ENCODE peak calls at places on chromosomes 3 and 15, in eight cellular contexts. One of them, this sample, is unnamed.

GRCh38 chr3:119619094-119619493 is 21.4 kb downstream of the PLA1A start:
- DNase-seq in transverse colon: no peak
- DNase-seq in cardiac muscle cell: no peak
- DNase-seq in GM23338: no peak
- DNase-seq in HCT116: no peak
- DNase-seq in AG04450: no peak
- DNase-seq in body of pancreas: no peak
- DNase-seq in pancreas: no peak
- DNase-seq in this sample: no peak

GRCh38 chr3:24508423-24508839 is 13.8 kb upstream of the THRB start:
- DNase-seq in transverse colon: no peak
- DNase-seq in cardiac muscle cell: peak; percentile 64
- DNase-seq in GM23338: no peak
- DNase-seq in HCT116: no peak
- DNase-seq in AG04450: no peak
- DNase-seq in body of pancreas: no peak
- DNase-seq in pancreas: no peak
- DNase-seq in this sample: no peak

GRCh38 chr3:120177907-120178306 is 83.7 kb upstream of the GSK3B start:
- DNase-seq in transverse colon: no peak
- DNase-seq in cardiac muscle cell: peak; percentile 18
- DNase-seq in GM23338: peak; percentile 56
- DNase-seq in HCT116: no peak
- DNase-seq in AG04450: no peak
- DNase-seq in body of pancreas: no peak
- DNase-seq in pancreas: no peak
- DNase-seq in this sample: no peak

GRCh38 chr3:44415421-44415820 is 62.0 kb downstream of the ZNF445 start:
- DNase-seq in transverse colon: no peak
- DNase-seq in cardiac muscle cell: no peak
- DNase-seq in GM23338: no peak
- DNase-seq in HCT116: no peak
- DNase-seq in AG04450: no peak
- DNase-seq in body of pancreas: no peak
- DNase-seq in pancreas: no peak
- DNase-seq in this sample: no peak

GRCh38 chr3:190003730-190004129 is 117.0 kb downstream of the P3H2 start:
- DNase-seq in transverse colon: no peak
- DNase-seq in cardiac muscle cell: peak; percentile 61
- DNase-seq in GM23338: no peak
- DNase-seq in HCT116: peak; percentile 22
- DNase-seq in AG04450: peak; percentile 13
- DNase-seq in body of pancreas: peak; percentile 6
- DNase-seq in pancreas: no peak
- DNase-seq in this sample: no peak

GRCh38 chr3:132788299-132788698 is 66.1 kb upstream of the NPHP3 start:
- DNase-seq in transverse colon: no peak
- DNase-seq in cardiac muscle cell: peak; percentile 93
- DNase-seq in GM23338: no peak
- DNase-seq in HCT116: peak; percentile 8
- DNase-seq in AG04450: peak; percentile 21
- DNase-seq in body of pancreas: peak; percentile 17
- DNase-seq in pancreas: no peak
- DNase-seq in this sample: no peak

GRCh38 chr3:188083011-188083410 is 70.9 kb upstream of the LPP start:
- DNase-seq in transverse colon: no peak
- DNase-seq in cardiac muscle cell: no peak
- DNase-seq in GM23338: no peak
- DNase-seq in HCT116: no peak
- DNase-seq in AG04450: no peak
- DNase-seq in body of pancreas: no peak
- DNase-seq in pancreas: no peak
- DNase-seq in this sample: no peak

GRCh38 chr3:57696861-57697321 is 4.0 kb upstream of the DENND6A start:
- DNase-seq in transverse colon: no peak
- DNase-seq in cardiac muscle cell: no peak
- DNase-seq in GM23338: no peak
- DNase-seq in HCT116: no peak
- DNase-seq in AG04450: no peak
- DNase-seq in body of pancreas: peak; percentile 80
- DNase-seq in pancreas: no peak
- DNase-seq in this sample: no peak

GRCh38 chr3:66338927-66339326 is 118.1 kb downstream of the SLC25A26 start:
- DNase-seq in transverse colon: no peak
- DNase-seq in cardiac muscle cell: peak; percentile 5
- DNase-seq in GM23338: no peak
- DNase-seq in HCT116: no peak
- DNase-seq in AG04450: no peak
- DNase-seq in body of pancreas: no peak
- DNase-seq in pancreas: no peak
- DNase-seq in this sample: no peak

GRCh38 chr3:159482241-159483031 is 506.2 kb upstream of the IL12A start:
- DNase-seq in transverse colon: no peak
- DNase-seq in cardiac muscle cell: no peak
- DNase-seq in GM23338: peak; percentile 18
- DNase-seq in HCT116: no peak
- DNase-seq in AG04450: no peak
- DNase-seq in body of pancreas: no peak
- DNase-seq in pancreas: no peak
- DNase-seq in this sample: no peak

GRCh38 chr3:79769234-79769633 is 1.4 kb upstream of the ROBO1 start:
- DNase-seq in transverse colon: no peak
- DNase-seq in cardiac muscle cell: no peak
- DNase-seq in GM23338: peak; percentile 79
- DNase-seq in HCT116: no peak
- DNase-seq in AG04450: no peak
- DNase-seq in body of pancreas: no peak
- DNase-seq in pancreas: no peak
- DNase-seq in this sample: no peak

GRCh38 chr3:177186306-177186705 is 11.0 kb downstream of the TBL1XR1 start:
- DNase-seq in transverse colon: no peak
- DNase-seq in cardiac muscle cell: no peak
- DNase-seq in GM23338: no peak
- DNase-seq in HCT116: no peak
- DNase-seq in AG04450: no peak
- DNase-seq in body of pancreas: no peak
- DNase-seq in pancreas: no peak
- DNase-seq in this sample: no peak

GRCh38 chr15:48366574-48367312 is 35.5 kb downstream of the DUT start:
- DNase-seq in transverse colon: no peak
- DNase-seq in cardiac muscle cell: peak; percentile 51
- DNase-seq in GM23338: no peak
- DNase-seq in HCT116: no peak
- DNase-seq in AG04450: no peak
- DNase-seq in body of pancreas: no peak
- DNase-seq in pancreas: no peak
- DNase-seq in this sample: no peak

GRCh38 chr3:129975332-129976090 is 991 bp downstream of the TRH start:
- DNase-seq in transverse colon: peak; percentile 10
- DNase-seq in cardiac muscle cell: no peak
- DNase-seq in GM23338: peak; percentile 74
- DNase-seq in HCT116: no peak
- DNase-seq in AG04450: no peak
- DNase-seq in body of pancreas: peak; percentile 16
- DNase-seq in pancreas: no peak
- DNase-seq in this sample: peak; percentile 23

GRCh38 chr3:99232696-99233095 is 331.2 kb upstream of the DCBLD2 start:
- DNase-seq in transverse colon: no peak
- DNase-seq in cardiac muscle cell: no peak
- DNase-seq in GM23338: no peak
- DNase-seq in HCT116: no peak
- DNase-seq in AG04450: no peak
- DNase-seq in body of pancreas: no peak
- DNase-seq in pancreas: no peak
- DNase-seq in this sample: no peak

GRCh38 chr15:75947117-75947516 is 43.4 kb downstream of the FBXO22 start:
- DNase-seq in transverse colon: no peak
- DNase-seq in cardiac muscle cell: peak; percentile 45
- DNase-seq in GM23338: no peak
- DNase-seq in HCT116: no peak
- DNase-seq in AG04450: peak; percentile 26
- DNase-seq in body of pancreas: no peak
- DNase-seq in pancreas: no peak
- DNase-seq in this sample: no peak

GRCh38 chr15:78077053-78077859 is at the start of gene TBC1D2B:
- DNase-seq in transverse colon: peak; percentile 76
- DNase-seq in cardiac muscle cell: peak; percentile 65
- DNase-seq in GM23338: peak; percentile 81
- DNase-seq in HCT116: no peak
- DNase-seq in AG04450: no peak
- DNase-seq in body of pancreas: peak; percentile 64
- DNase-seq in pancreas: peak; percentile 71
- DNase-seq in this sample: peak; percentile 72

GRCh38 chr3:13424111-13424844 is 4.2 kb upstream of the NUP210 start:
- DNase-seq in transverse colon: no peak
- DNase-seq in cardiac muscle cell: no peak
- DNase-seq in GM23338: no peak
- DNase-seq in HCT116: no peak
- DNase-seq in AG04450: no peak
- DNase-seq in body of pancreas: no peak
- DNase-seq in pancreas: no peak
- DNase-seq in this sample: no peak

GRCh38 chr3:16824085-16824696 is 60.6 kb upstream of the PLCL2 start:
- DNase-seq in transverse colon: no peak
- DNase-seq in cardiac muscle cell: no peak
- DNase-seq in GM23338: no peak
- DNase-seq in HCT116: no peak
- DNase-seq in AG04450: no peak
- DNase-seq in body of pancreas: no peak
- DNase-seq in pancreas: no peak
- DNase-seq in this sample: no peak

GRCh38 chr15:31508656-31509055 is 182.0 kb downstream of the KLF13 start:
- DNase-seq in transverse colon: no peak
- DNase-seq in cardiac muscle cell: no peak
- DNase-seq in GM23338: no peak
- DNase-seq in HCT116: no peak
- DNase-seq in AG04450: no peak
- DNase-seq in body of pancreas: no peak
- DNase-seq in pancreas: no peak
- DNase-seq in this sample: no peak

GRCh38 chr15:68384451-68385239 is 47.3 kb downstream of the ITGA11 start:
- DNase-seq in transverse colon: no peak
- DNase-seq in cardiac muscle cell: peak; percentile 94
- DNase-seq in GM23338: no peak
- DNase-seq in HCT116: no peak
- DNase-seq in AG04450: peak; percentile 55
- DNase-seq in body of pancreas: peak; percentile 14
- DNase-seq in pancreas: no peak
- DNase-seq in this sample: no peak

GRCh38 chr15:51499379-51499976 is 123.1 kb downstream of the DMXL2 start:
- DNase-seq in transverse colon: no peak
- DNase-seq in cardiac muscle cell: peak; percentile 67
- DNase-seq in GM23338: peak; percentile 79
- DNase-seq in HCT116: peak; percentile 50
- DNase-seq in AG04450: peak; percentile 15
- DNase-seq in body of pancreas: no peak
- DNase-seq in pancreas: no peak
- DNase-seq in this sample: no peak

GRCh38 chr15:91224750-91225380 is 124.8 kb downstream of the SV2B start:
- DNase-seq in transverse colon: no peak
- DNase-seq in cardiac muscle cell: peak; percentile 51
- DNase-seq in GM23338: peak; percentile 83
- DNase-seq in HCT116: peak; percentile 47
- DNase-seq in AG04450: no peak
- DNase-seq in body of pancreas: peak; percentile 47
- DNase-seq in pancreas: no peak
- DNase-seq in this sample: no peak

GRCh38 chr3:24388159-24388558 is 106.5 kb downstream of the THRB start:
- DNase-seq in transverse colon: no peak
- DNase-seq in cardiac muscle cell: no peak
- DNase-seq in GM23338: no peak
- DNase-seq in HCT116: no peak
- DNase-seq in AG04450: no peak
- DNase-seq in body of pancreas: no peak
- DNase-seq in pancreas: no peak
- DNase-seq in this sample: no peak

GRCh38 chr3:69283496-69283895 is 102.4 kb downstream of the FRMD4B start:
- DNase-seq in transverse colon: no peak
- DNase-seq in cardiac muscle cell: no peak
- DNase-seq in GM23338: no peak
- DNase-seq in HCT116: no peak
- DNase-seq in AG04450: no peak
- DNase-seq in body of pancreas: no peak
- DNase-seq in pancreas: no peak
- DNase-seq in this sample: no peak
- H3K4me3 ChIP-seq in transverse colon: no peak overlapping the region
- H3K4me3 ChIP-seq in cardiac muscle cell: no peak overlapping the region
- H3K4me3 ChIP-seq in GM23338: no peak overlapping the region
- H3K4me3 ChIP-seq in HCT116: no peak overlapping the region
- H3K4me3 ChIP-seq in AG04450: no peak overlapping the region
- H3K4me3 ChIP-seq in body of pancreas: no peak overlapping the region
- H3K4me3 ChIP-seq in pancreas: no peak overlapping the region
- H3K4me3 ChIP-seq in this sample: no peak overlapping the region

DNA sequence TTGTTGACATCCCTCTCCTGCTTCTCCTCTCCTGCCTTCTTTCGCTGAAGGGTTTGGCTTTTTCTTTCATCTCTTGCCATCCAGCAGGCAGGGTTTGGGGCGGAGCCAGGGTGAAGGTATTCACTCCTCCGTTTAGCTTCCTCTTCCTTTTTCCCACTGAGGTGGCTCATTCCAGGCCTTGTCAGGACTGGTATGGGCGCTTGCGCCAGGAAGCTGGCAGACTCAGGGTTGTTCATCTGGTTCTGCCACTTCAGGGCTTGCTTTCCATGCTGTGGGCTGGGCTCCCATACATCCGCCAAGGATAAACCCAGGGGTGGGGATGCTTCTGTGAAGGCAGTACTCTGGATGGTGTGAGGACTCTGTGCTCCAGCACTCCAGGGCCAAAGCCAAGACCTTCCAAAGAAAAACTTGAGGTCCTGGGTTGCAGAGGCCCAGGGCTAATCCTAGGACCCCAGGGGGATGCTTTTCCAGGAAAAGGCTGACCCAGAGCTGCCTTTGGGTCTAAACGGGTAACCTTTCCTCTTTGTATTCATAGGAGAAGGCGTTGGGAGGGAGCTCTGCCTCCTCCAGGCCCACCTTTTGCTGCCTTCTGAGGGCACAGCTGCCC is 7.7 kb upstream of the AMOTL2 start:
- DNase-seq in transverse colon: peak; percentile 88
- DNase-seq in cardiac muscle cell: no peak
- DNase-seq in GM23338: peak; percentile 79
- DNase-seq in HCT116: no peak
- DNase-seq in AG04450: no peak
- DNase-seq in body of pancreas: peak; percentile 84
- DNase-seq in pancreas: peak; percentile 81
- DNase-seq in this sample: no peak
- H3K27ac ChIP-seq in transverse colon: peak overlapping the region; percentile 60
- H3K27ac ChIP-seq in cardiac muscle cell: no peak overlapping the region
- H3K27ac ChIP-seq in GM23338: no peak overlapping the region
- H3K27ac ChIP-seq in HCT116: no peak overlapping the region
- H3K27ac ChIP-seq in AG04450: no peak overlapping the region
- H3K27ac ChIP-seq in body of pancreas: peak overlapping the region; percentile 56
- H3K27ac ChIP-seq in pancreas: peak overlapping the region; percentile 62
- H3K27ac ChIP-seq in this sample: no peak overlapping the region

GRCh38 chr3:30700702-30701321 is 94.4 kb downstream of the TGFBR2 start:
- DNase-seq in transverse colon: no peak
- DNase-seq in cardiac muscle cell: no peak
- DNase-seq in GM23338: no peak
- DNase-seq in HCT116: no peak
- DNase-seq in AG04450: no peak
- DNase-seq in body of pancreas: no peak
- DNase-seq in pancreas: no peak
- DNase-seq in this sample: no peak
- H3K4me3 ChIP-seq in transverse colon: no peak overlapping the region
- H3K4me3 ChIP-seq in cardiac muscle cell: no peak overlapping the region
- H3K4me3 ChIP-seq in GM23338: no peak overlapping the region
- H3K4me3 ChIP-seq in HCT116: no peak overlapping the region
- H3K4me3 ChIP-seq in AG04450: no peak overlapping the region
- H3K4me3 ChIP-seq in body of pancreas: no peak overlapping the region
- H3K4me3 ChIP-seq in pancreas: no peak overlapping the region
- H3K4me3 ChIP-seq in this sample: no peak overlapping the region

GRCh38 chr3:186427627-186428026 is 65.6 kb upstream of the DGKG start:
- DNase-seq in transverse colon: no peak
- DNase-seq in cardiac muscle cell: peak; percentile 45
- DNase-seq in GM23338: no peak
- DNase-seq in HCT116: no peak
- DNase-seq in AG04450: no peak
- DNase-seq in body of pancreas: no peak
- DNase-seq in pancreas: no peak
- DNase-seq in this sample: peak; percentile 34
- H3K27ac ChIP-seq in transverse colon: no peak overlapping the region
- H3K27ac ChIP-seq in cardiac muscle cell: peak overlapping the region; percentile 90
- H3K27ac ChIP-seq in GM23338: no peak overlapping the region
- H3K27ac ChIP-seq in HCT116: no peak overlapping the region
- H3K27ac ChIP-seq in AG04450: no peak overlapping the region
- H3K27ac ChIP-seq in body of pancreas: no peak overlapping the region
- H3K27ac ChIP-seq in pancreas: no peak overlapping the region
- H3K27ac ChIP-seq in this sample: peak overlapping the region; percentile 80

This sample was measured in left ventricle myocardium inferior.